ENCODE peak calls at places on chromosomes 5 and 9, in nine cellular contexts. K, J, L, M, U, N, G, O and Y are unnamed samples.

GRCh38 chr5:173451031-173451430 is 122.8 kb upstream of the STC2 start:
- DNase-seq in N (peak; percentile 81), G (no peak), U (no peak), J (no peak), M (no peak), L (no peak), O (no peak), K (no peak), Y (no peak)

GRCh38 chr5:79392776-79393175 is 121.2 kb downstream of the HOMER1 start:
- DNase-seq in U (no peak), O (no peak), L (no peak), J (no peak), N (no peak), G (no peak), K (no peak), M (no peak), Y (no peak)

GRCh38 chr5:150434502-150434901 is 15.0 kb downstream of the RPS14 start:
- DNase-seq in G (no peak), J (no peak), U (no peak), L (peak; percentile 20), N (no peak), K (peak; percentile 50), M (no peak), O (no peak), Y (no peak)

GRCh38 chr5:97192580-97193421 is 9.8 kb upstream of the RIOK2 start:
- DNase-seq in U (no peak), K (peak; percentile 9), N (peak; percentile 62), L (peak; percentile 39), J (no peak), O (no peak), M (no peak), G (no peak), Y (no peak)

GRCh38 chr9:93586290-93587057 is 10.1 kb downstream of the PHF2 start:
- DNase-seq in J (no peak), O (peak; percentile 35), K (no peak), L (no peak), U (no peak), G (peak; percentile 56), M (no peak), N (peak; percentile 24), Y (peak; percentile 49)

GRCh38 chr5:117681855-117682254 is 1107.2 kb upstream of the SEMA6A start:
- DNase-seq in M (no peak), K (peak; percentile 23), G (no peak), L (no peak), O (no peak), J (no peak), N (no peak), U (no peak), Y (no peak)

GRCh38 chr5:6590581-6590980 is 42.3 kb downstream of the NSUN2 start:
- DNase-seq in L (no peak), M (no peak), U (no peak), N (peak; percentile 2), K (no peak), G (no peak), J (no peak), O (no peak), Y (no peak)

GRCh38 chr5:79236364-79236969 is 536 bp downstream of the JMY start:
- DNase-seq in K (peak; percentile 6), J (no peak), M (no peak), G (no peak), L (no peak), U (no peak), N (peak; percentile 81), O (no peak), Y (no peak)

GRCh38 chr5:127187711-127188110 is 102.9 kb upstream of the MEGF10 start:
- DNase-seq in K (no peak), G (no peak), J (no peak), U (no peak), L (no peak), N (no peak), O (no peak), M (no peak), Y (no peak)

GRCh38 chr9:121390372-121390771 is 20.3 kb upstream of the STOM start:
- DNase-seq in G (no peak), L (no peak), K (no peak), O (no peak), J (no peak), N (no peak), U (no peak), M (no peak), Y (no peak)

GRCh38 chr5:1568201-1568979 is 44.6 kb upstream of the LPCAT1 start:
- DNase-seq in G (no peak), O (peak; percentile 78), J (no peak), M (no peak), U (no peak), K (peak; percentile 79), L (peak; percentile 83), N (no peak), Y (peak; percentile 94)

GRCh38 chr9:88587182-88587581 is 52.2 kb downstream of the NXNL2 start:
- DNase-seq in J (no peak), M (no peak), N (no peak), K (no peak), O (no peak), G (no peak), U (no peak), L (no peak), Y (no peak)

GRCh38 chr9:17216011-17216410 is 81.2 kb downstream of the CNTLN start:
- DNase-seq in J (no peak), G (no peak), K (no peak), M (no peak), O (no peak), L (no peak), U (no peak), N (no peak), Y (no peak)

GRCh38 chr9:117392992-117393391 is 21.9 kb downstream of the ASTN2 start:
- DNase-seq in O (no peak), U (no peak), L (no peak), G (no peak), N (peak; percentile 85), M (no peak), J (no peak), K (no peak), Y (no peak)

GRCh38 chr5:132505641-132506040 is 15.1 kb upstream of the IRF1 start:
- DNase-seq in L (no peak), M (no peak), K (no peak), O (no peak), U (peak; percentile 1), J (no peak), G (no peak), N (no peak), Y (no peak)
- H3K4me3 ChIP-seq in L (no peak overlapping the region), M (no peak overlapping the region), K (no peak overlapping the region), O (no peak overlapping the region), U (no peak overlapping the region), J (no peak overlapping the region), G (no peak overlapping the region), N (no peak overlapping the region), Y (no peak overlapping the region)

GRCh38 chr5:134112726-134113571 is 1.5 kb upstream of the TCF7 start:
- DNase-seq in M (no peak), L (no peak), N (no peak), J (no peak), U (no peak), G (no peak), K (no peak), O (no peak), Y (no peak)
- H3K4me3 ChIP-seq in M (no peak overlapping the region), L (no peak overlapping the region), N (no peak overlapping the region), J (peak overlapping the region; percentile 81), U (no peak overlapping the region), G (peak overlapping the region; percentile 62), K (no peak overlapping the region), O (no peak overlapping the region), Y (no peak overlapping the region)

GRCh38 chr5:34658023-34658422 is 1.9 kb downstream of the RAI14 start:
- DNase-seq in L (peak; percentile 62), N (no peak), U (no peak), G (no peak), O (no peak), M (no peak), K (peak; percentile 61), J (no peak), Y (no peak)
- H3K4me3 ChIP-seq in L (peak overlapping the region; percentile 78), N (peak overlapping the region; percentile 87), U (no peak overlapping the region), G (peak overlapping the region; percentile 76), O (peak overlapping the region; percentile 80), M (no peak overlapping the region), K (peak overlapping the region; percentile 93), J (peak overlapping the region; percentile 80), Y (peak overlapping the region; percentile 87)

GRCh38 chr9:136052433-136052880 is 42.6 kb downstream of the NACC2 start:
- DNase-seq in K (no peak), L (no peak), N (peak; percentile 80), J (no peak), M (peak; percentile 44), U (no peak), G (no peak), O (peak; percentile 9), Y (no peak)
- H3K4me3 ChIP-seq in K (peak overlapping the region; percentile 10), L (peak overlapping the region; percentile 22), N (peak overlapping the region; percentile 73), J (peak overlapping the region; percentile 76), M (no peak overlapping the region), U (no peak overlapping the region), G (peak overlapping the region; percentile 63), O (peak overlapping the region; percentile 29), Y (peak overlapping the region; percentile 42)